ENCODE peak calls at places on chromosomes 11 and 22, in nine cellular contexts. U is activated T-helper 1 cell treated with anti-CD3 and anti-CD28 coated beads, Interleukin-2, amount 50 U/mL, for 16 hours; W is mammary epithelial cell; E is HAP-1; I is fibroblast of pulmonary artery; L is hypothalamus; T is effector memory CD4-positive, alpha-beta T cell; X is HT1080; Y is Right ventricle myocardium inferior. Z is an unnamed sample.

GRCh38 chr11:6321961-6322362 is 1.7 kb upstream of the CAVIN3 start:
- DNase-seq in U (no peak), W (peak), E (peak), I (peak), L (no peak), T (no peak), X (peak), Y (no peak), Z (no peak)

GRCh38 chr11:45669146-45669545 is 3.7 kb upstream of the CHST1 start:
- DNase-seq in U (no peak), W (no peak), E (no peak), I (no peak), L (no peak), T (no peak), X (peak), Y (no peak), Z (no peak)

GRCh38 chr11:64086263-64086938 is 50.7 kb downstream of the FLRT1 start:
- DNase-seq in U (no peak), W (no peak), E (no peak), I (peak), L (peak), T (no peak), X (no peak), Y (no peak), Z (no peak)

GRCh38 chr11:2268911-2269600 is 1.3 kb downstream of the ASCL2 start:
- DNase-seq in U (peak), W (peak), E (no peak), I (peak), L (no peak), T (peak), X (no peak), Y (peak), Z (peak)

GRCh38 chr11:129743029-129743846 is 72.4 kb upstream of the TMEM45B start:
- DNase-seq in U (no peak), W (no peak), E (no peak), I (no peak), L (no peak), T (no peak), X (no peak), Y (no peak), Z (no peak)

GRCh38 chr11:119545978-119546915 is 123.3 kb upstream of the THY1 start:
- DNase-seq in U (no peak), W (no peak), E (no peak), I (no peak), L (no peak), T (no peak), X (no peak), Y (no peak), Z (no peak)

GRCh38 chr22:38753894-38754246 is 1.9 kb downstream of the SUN2 start:
- DNase-seq in U (no peak), W (no peak), E (no peak), I (no peak), L (no peak), T (no peak), X (no peak), Y (no peak), Z (no peak)

GRCh38 chr11:64967376-64967775 is 4.5 kb downstream of the MAJIN start:
- DNase-seq in U (no peak), W (no peak), E (no peak), I (no peak), L (no peak), T (no peak), X (no peak), Y (no peak), Z (no peak)

GRCh38 chr22:44396727-44397722 is 84.3 kb upstream of the SHISAL1 start:
- DNase-seq in U (no peak), W (no peak), E (no peak), I (no peak), L (no peak), T (no peak), X (no peak), Y (no peak), Z (no peak)

GRCh38 chr22:39498368-39498767 is 3.7 kb upstream of the MIEF1 start:
- DNase-seq in U (no peak), W (no peak), E (no peak), I (no peak), L (peak), T (no peak), X (no peak), Y (no peak), Z (no peak)

GRCh38 chr11:130634981-130635473 is 186.6 kb downstream of the ADAMTS15 start:
- DNase-seq in U (no peak), W (peak), E (no peak), I (peak), L (no peak), T (no peak), X (peak), Y (peak), Z (no peak)

GRCh38 chr11:62398011-62398994 is 20.5 kb upstream of the SCGB1A1 start:
- DNase-seq in U (no peak), W (no peak), E (no peak), I (peak), L (no peak), T (no peak), X (peak), Y (peak), Z (no peak)

GRCh38 chr22:20435436-20436308 is 2.0 kb downstream of the SCARF2 start:
- DNase-seq in U (no peak), W (no peak), E (no peak), I (no peak), L (no peak), T (no peak), X (no peak), Y (peak), Z (no peak)

GRCh38 chr22:27642104-27642800 is 159.3 kb downstream of the MN1 start:
- DNase-seq in U (no peak), W (no peak), E (no peak), I (no peak), L (peak), T (no peak), X (no peak), Y (no peak), Z (no peak)

GRCh38 chr11:119317592-119318239 is 786 bp upstream of the MCAM start:
- DNase-seq in U (no peak), W (peak), E (no peak), I (no peak), L (no peak), T (no peak), X (no peak), Y (no peak), Z (no peak)

GRCh38 chr11:46112961-46113617 is 8.2 kb downstream of the PHF21A start:
- DNase-seq in U (peak), W (peak), E (peak), I (peak), L (no peak), T (no peak), X (peak), Y (no peak), Z (no peak)

GRCh38 chr11:26992031-26992541 is 1.8 kb upstream of the FIBIN start:
- DNase-seq in U (no peak), W (peak), E (no peak), I (peak), L (no peak), T (no peak), X (peak), Y (no peak), Z (no peak)

GRCh38 chr11:69697489-69697843 is 6.4 kb downstream of the FGF19 start:
- DNase-seq in U (no peak), W (no peak), E (no peak), I (no peak), L (no peak), T (no peak), X (no peak), Y (no peak), Z (no peak)

GRCh38 chr22:47621253-47621652 is 858.8 kb downstream of the TBC1D22A start:
- DNase-seq in U (no peak), W (no peak), E (no peak), I (no peak), L (no peak), T (no peak), X (no peak), Y (no peak), Z (no peak)

GRCh38 chr22:36375071-36375980 is 12.4 kb downstream of the MYH9 start:
- DNase-seq in U (no peak), W (no peak), E (no peak), I (no peak), L (no peak), T (no peak), X (no peak), Y (no peak), Z (no peak)

GRCh38 chr11:81165164-81165563 is 1568.5 kb downstream of the FAM181B start:
- DNase-seq in U (no peak), W (no peak), E (no peak), I (no peak), L (no peak), T (no peak), X (no peak), Y (no peak), Z (no peak)

GRCh38 chr11:130131957-130132850 is 27.4 kb upstream of the ST14 start:
- DNase-seq in U (peak), W (peak), E (peak), I (peak), L (no peak), T (peak), X (peak), Y (no peak), Z (no peak)

GRCh38 chr22:44225812-44226211 is 45.1 kb downstream of the PARVG start:
- DNase-seq in U (no peak), W (no peak), E (no peak), I (no peak), L (no peak), T (no peak), X (no peak), Y (no peak), Z (no peak)

GRCh38 chr22:28369849-28370248 is 309.8 kb downstream of the TTC28 start:
- DNase-seq in U (no peak), W (no peak), E (no peak), I (no peak), L (no peak), T (no peak), X (no peak), Y (no peak), Z (no peak)

Z was measured in stimulated activated naive CD4-positive, alpha-beta T cell treated with Interleukin-2 at 50 U/mL for 16 hours.